ENCODE peak calls at places on chromosomes 12 and 14, in four cellular contexts. O, A, F and K are unnamed samples.

GRCh38 chr14:85597701-85598100 is 67.8 kb downstream of the FLRT2 start:
- DNase-seq in A (no peak), O (no peak), F (no peak), K (no peak)

GRCh38 chr12:89825591-89826449 is 117.2 kb upstream of the ATP2B1 start:
- DNase-seq in O (no peak), F (no peak), A (no peak), K (no peak)

GRCh38 chr12:112514926-112515642 is 96.3 kb downstream of the PTPN11 start:
- DNase-seq in A (no peak), O (no peak), F (no peak), K (peak; percentile 70)

GRCh38 chr12:19181666-19182426 is 52.3 kb downstream of the PLEKHA5 start:
- DNase-seq in A (no peak), O (no peak), F (no peak), K (no peak)

GRCh38 chr12:62519043-62519442 is 52.4 kb downstream of the MON2 start:
- DNase-seq in F (peak; percentile 54), A (no peak), O (no peak), K (no peak)

GRCh38 chr14:99878563-99878962 is 85.3 kb downstream of the EML1 start:
- DNase-seq in F (no peak), A (no peak), O (no peak), K (no peak)

GRCh38 chr14:85533821-85534271 is 3.9 kb downstream of the FLRT2 start:
- DNase-seq in O (peak; percentile 26), A (peak; percentile 53), F (no peak), K (peak; percentile 73)

GRCh38 chr12:85076688-85077430 is 40.7 kb downstream of the LRRIQ1 start:
- DNase-seq in A (no peak), O (no peak), F (no peak), K (peak; percentile 44)

GRCh38 chr12:559907-560455 is 100.2 kb downstream of the B4GALNT3 start:
- DNase-seq in O (no peak), F (no peak), A (no peak), K (no peak)

DNA sequence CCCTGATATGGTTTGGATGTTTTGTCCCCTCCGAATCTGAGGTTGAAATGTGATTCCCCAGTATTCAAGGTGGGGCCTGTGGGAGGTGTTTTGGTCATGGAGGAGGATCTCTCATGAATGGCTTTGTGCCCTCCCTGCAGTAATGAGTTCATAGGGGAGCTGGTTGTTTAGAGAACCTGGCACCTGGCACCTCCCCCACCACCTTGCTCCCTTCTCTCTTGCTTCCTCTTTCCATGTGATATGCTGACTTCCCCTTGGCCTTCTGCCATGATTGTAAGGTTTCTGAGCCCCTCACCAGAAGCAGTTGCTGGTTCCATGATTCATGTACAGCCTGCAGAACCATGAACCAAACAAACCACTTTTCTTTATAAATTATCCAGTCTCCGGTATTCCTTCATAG is 32.6 kb downstream of the CD163L1 start:
- DNase-seq in O (no peak), A (peak; percentile 38), F (no peak), K (no peak)
- H3K4me1 ChIP-seq in O (no peaks in the 10 kb centered on the region), A (no peaks in the 10 kb centered on the region), F (no peaks in the 10 kb centered on the region), K (peaks cover 2% of the 10 kb centered on the region)

GRCh38 chr12:132602578-132603239 is 7.7 kb downstream of the LRCOL1 start:
- DNase-seq in A (no peak), O (no peak), F (no peak), K (no peak)
- H3K27ac ChIP-seq in A (no peak overlapping the region), O (no peak overlapping the region), F (peak overlapping the region; percentile 86), K (no peak overlapping the region)

GRCh38 chr12:64922853-64923252 is 98.4 kb downstream of the TBC1D30 start:
- DNase-seq in F (no peak), A (no peak), O (no peak), K (no peak)

GRCh38 chr12:64918288-64918687 is 93.8 kb downstream of the TBC1D30 start:
- DNase-seq in A (no peak), O (no peak), F (no peak), K (no peak)

GRCh38 chr12:64923536-64923935 is 99.1 kb downstream of the TBC1D30 start:
- DNase-seq in A (no peak), F (no peak), O (no peak), K (no peak)
- H3K27me3 ChIP-seq in A (no peaks in the 10 kb centered on the region), F (peaks cover 13% of the 10 kb centered on the region), O (no peaks in the 10 kb centered on the region), K (no peaks in the 10 kb centered on the region)

DNA sequence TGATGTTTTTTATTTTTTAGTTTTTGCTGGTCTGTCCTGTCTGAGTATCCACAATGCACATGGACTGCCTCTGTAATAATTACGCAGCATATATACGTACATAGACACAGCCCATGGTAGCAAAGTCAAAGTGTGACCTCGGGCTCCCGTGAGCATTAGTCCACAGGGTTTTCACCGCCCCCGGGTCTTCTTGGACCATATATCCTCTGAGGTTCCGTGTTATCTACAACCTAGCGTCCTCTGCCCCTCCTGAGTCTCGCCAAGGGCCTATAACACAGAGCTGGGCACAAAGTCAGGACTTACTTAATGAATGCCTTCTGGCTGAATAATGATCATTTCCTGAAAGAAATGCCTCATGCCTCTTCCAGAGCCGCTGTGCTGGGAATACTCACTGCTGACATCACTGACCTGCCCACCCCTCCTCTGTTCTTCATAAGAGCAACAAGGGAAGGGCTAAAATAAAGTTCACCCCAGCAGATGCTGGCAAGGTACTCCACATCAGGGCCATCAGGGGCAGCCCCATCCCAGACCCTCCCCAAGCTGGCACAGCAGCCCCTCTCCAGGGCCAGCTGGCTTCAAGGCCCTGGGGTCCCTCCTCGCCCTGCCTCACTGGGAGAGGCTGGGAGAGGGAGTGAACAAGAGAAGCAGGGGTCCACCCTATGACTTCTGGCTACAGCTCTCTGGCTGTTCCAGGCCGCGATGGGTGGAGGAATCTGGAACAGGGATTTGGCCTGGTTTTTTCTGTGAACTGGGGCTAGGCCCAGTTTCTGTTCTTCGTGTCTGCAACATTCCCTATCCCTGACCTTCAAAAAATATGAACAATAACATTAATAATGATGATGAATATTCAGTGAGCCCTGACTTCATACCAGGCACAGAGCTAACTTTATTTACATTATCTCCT is 7.9 kb downstream of the HDAC7 start:
- DNase-seq in F (peak; percentile 70), O (no peak), A (no peak), K (no peak)
- H3K4me1 ChIP-seq in F (peaks cover 98% of the 10 kb centered on the region), O (peaks cover 75% of the 10 kb centered on the region), A (peaks cover 32% of the 10 kb centered on the region), K (peaks cover 32% of the 10 kb centered on the region)

DNA sequence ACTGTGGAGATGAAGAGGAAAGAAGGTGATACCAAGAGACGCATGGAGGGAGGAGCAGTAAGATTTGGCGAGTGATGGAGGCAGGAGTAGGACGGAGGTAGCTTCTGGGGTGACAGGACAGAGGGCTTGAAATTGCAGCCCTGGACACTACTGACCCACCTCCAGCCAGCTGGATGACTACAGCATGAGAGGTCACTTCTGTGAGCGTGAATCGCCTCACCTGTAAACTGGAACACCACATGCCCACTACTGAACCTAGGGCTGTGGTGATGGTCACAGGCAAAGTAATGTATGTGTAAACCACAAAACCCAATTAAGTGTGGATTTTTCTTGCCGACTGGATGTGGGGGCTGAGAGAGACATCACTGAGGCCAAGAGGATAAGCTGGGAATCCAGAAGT is 6.6 kb upstream of the KRT4 start:
- DNase-seq in A (no peak), O (no peak), F (no peak), K (no peak)
- H3K27ac ChIP-seq in A (no peak overlapping the region), O (no peak overlapping the region), F (no peak overlapping the region), K (no peak overlapping the region)

GRCh38 chr14:21252149-21252548 is 17.1 kb downstream of the HNRNPC start:
- DNase-seq in O (no peak), F (no peak), A (no peak), K (no peak)
- H3K27me3 ChIP-seq in O (no peaks in the 10 kb centered on the region), F (no peaks in the 10 kb centered on the region), A (no peaks in the 10 kb centered on the region), K (no peaks in the 10 kb centered on the region)

GRCh38 chr12:46212108-46212982 is 56.5 kb downstream of the SLC38A1 start:
- DNase-seq in A (no peak), F (no peak), O (no peak), K (no peak)
- H3K4me1 ChIP-seq in A (peaks cover 4% of the 10 kb centered on the region), F (peaks cover 85% of the 10 kb centered on the region), O (peaks cover 35% of the 10 kb centered on the region), K (peaks cover 29% of the 10 kb centered on the region)

DNA sequence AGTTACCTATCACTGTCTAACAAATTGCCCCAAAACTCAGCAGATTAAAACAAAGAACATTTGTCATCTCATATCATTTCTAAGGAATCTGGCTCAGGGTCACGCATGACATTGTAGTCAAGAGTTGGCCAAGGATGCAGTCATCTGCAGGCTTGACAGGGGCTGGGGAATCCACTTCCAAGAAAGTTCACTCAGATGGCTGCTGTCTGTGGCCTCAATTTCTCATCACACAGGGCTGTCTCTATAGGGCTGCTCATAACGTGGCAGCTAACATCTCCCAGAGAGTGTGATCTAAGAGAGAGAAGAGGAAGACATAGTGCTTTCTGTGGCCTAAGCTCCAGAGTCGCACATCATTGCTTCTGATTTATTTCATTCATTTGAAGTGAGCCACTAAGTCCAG is 17.0 kb upstream of the IL22 start:
- DNase-seq in O (no peak), A (no peak), F (no peak), K (no peak)
- H3K27ac ChIP-seq in O (no peak overlapping the region), A (no peak overlapping the region), F (no peak overlapping the region), K (no peak overlapping the region)